ENCODE peak calls at places on chromosomes 3 and 15, in six cellular contexts. D is NCI-H460, W is neural progenitor cell, G is upper lobe of right lung, C is WERI-Rb-1, X is activated T-cell treated with anti-CD3 and anti-CD28 coated beads for 4 hours. J is an unnamed sample.

GRCh38 chr15:55241895-55242294 is 45.2 kb upstream of the RSL24D1 start:
- DNase-seq in D (no peak), W (no peak), G (no peak), C (no peak), X (no peak), J (no peak)

GRCh38 chr3:31132132-31132769 is 237.8 kb upstream of the GADL1 start:
- DNase-seq in D (peak), W (peak), G (no peak), C (no peak), X (no peak), J (no peak)

GRCh38 chr3:82353281-82354171 is 592.1 kb upstream of the GBE1 start:
- DNase-seq in D (no peak), W (no peak), G (no peak), C (no peak), X (no peak), J (no peak)

GRCh38 chr3:190892328-190893011 is 30.0 kb upstream of the GMNC start:
- DNase-seq in D (no peak), W (peak), G (no peak), C (peak), X (no peak), J (no peak)

GRCh38 chr3:17373304-17373703 is 369.1 kb downstream of the TBC1D5 start:
- DNase-seq in D (no peak), W (no peak), G (no peak), C (no peak), X (no peak), J (no peak)

GRCh38 chr3:195154111-195154791 is 116.7 kb downstream of the XXYLT1 start:
- DNase-seq in D (no peak), W (no peak), G (no peak), C (no peak), X (no peak), J (no peak)

GRCh38 chr3:57544181-57545125 is at the start of gene DNAH12:
- DNase-seq in D (no peak), W (peak), G (peak), C (peak), X (no peak), J (no peak)

GRCh38 chr3:5162102-5162501 is 25.4 kb upstream of the EDEM1 start:
- DNase-seq in D (no peak), W (peak), G (no peak), C (no peak), X (no peak), J (no peak)

GRCh38 chr15:85141601-85142185 is 160.0 kb downstream of the PDE8A start:
- DNase-seq in D (no peak), W (no peak), G (no peak), C (no peak), X (no peak), J (no peak)

GRCh38 chr3:54600441-54601204 is 327.2 kb downstream of the LRTM1 start:
- DNase-seq in D (no peak), W (peak), G (no peak), C (peak), X (no peak), J (no peak)

GRCh38 chr3:26236511-26236910 is 386.1 kb upstream of the LRRC3B start:
- DNase-seq in D (no peak), W (no peak), G (no peak), C (no peak), X (no peak), J (peak)

GRCh38 chr3:13455644-13456043 is 24.5 kb upstream of the HDAC11 start:
- DNase-seq in D (no peak), W (no peak), G (no peak), C (no peak), X (no peak), J (no peak)

GRCh38 chr3:69452295-69452694 is 66.4 kb upstream of the FRMD4B start:
- DNase-seq in D (no peak), W (no peak), G (no peak), C (no peak), X (no peak), J (no peak)

GRCh38 chr3:111517801-111518200 is 24.2 kb upstream of the CD96 start:
- DNase-seq in D (no peak), W (no peak), G (no peak), C (no peak), X (no peak), J (no peak)

GRCh38 chr15:91338763-91339162 is 238.7 kb downstream of the SV2B start:
- DNase-seq in D (no peak), W (peak), G (no peak), C (no peak), X (no peak), J (peak)

GRCh38 chr3:15007681-15008141 is 57.4 kb downstream of the MRPS25 start:
- DNase-seq in D (no peak), W (no peak), G (no peak), C (no peak), X (no peak), J (no peak)

GRCh38 chr3:15563190-15563589 is 38.2 kb downstream of the HACL1 start:
- DNase-seq in D (no peak), W (no peak), G (no peak), C (no peak), X (no peak), J (no peak)

GRCh38 chr3:52052831-52053306 is 3.5 kb downstream of the DUSP7 start:
- DNase-seq in D (peak), W (peak), G (peak), C (peak), X (peak), J (peak)

GRCh38 chr3:52281980-52282801 is 3.7 kb upstream of the WDR82 start:
- DNase-seq in D (no peak), W (no peak), G (peak), C (no peak), X (no peak), J (no peak)

GRCh38 chr15:52184721-52185120 is 6.5 kb downstream of the GNB5 start:
- DNase-seq in D (no peak), W (no peak), G (no peak), C (no peak), X (no peak), J (peak)

GRCh38 chr3:85783331-85783730 is 824.5 kb downstream of the CADM2 start:
- DNase-seq in D (no peak), W (no peak), G (no peak), C (no peak), X (no peak), J (no peak)

GRCh38 chr15:60620707-60621106 is 141.8 kb upstream of the ICE2 start:
- DNase-seq in D (no peak), W (no peak), G (peak), C (no peak), X (no peak), J (no peak)

GRCh38 chr3:132004571-132004970 is 30.2 kb downstream of the CPNE4 start:
- DNase-seq in D (no peak), W (no peak), G (no peak), C (no peak), X (no peak), J (no peak)

GRCh38 chr3:111307676-111308075 is 234.3 kb upstream of the CD96 start:
- DNase-seq in D (no peak), W (no peak), G (no peak), C (no peak), X (no peak), J (no peak)

GRCh38 chr3:117892991-117893390 is 1141.7 kb downstream of the IGSF11 start:
- DNase-seq in D (no peak), W (no peak), G (no peak), C (no peak), X (no peak), J (no peak)

J was measured in mucosa of gallbladder.